ENCODE peak calls at places on chromosomes 11 and 22, in six cellular contexts. Q is sigmoid colon, R is HCT116, V is right lobe of liver, D is H1, S is prostate gland. Y is an unnamed sample. For H3K27me3, the result is how much of the 10 kb centered on the place peaks cover.

GRCh38 chr11:70928854-70929598 is 323.4 kb downstream of the SHANK2 start:
- DNase-seq in R (no peak), D (no peak), V (no peak), S (no peak), Q (no peak), Y (no peak)

GRCh38 chr22:40635008-40635939 is 1.2 kb downstream of the MRTFA start:
- DNase-seq in Q (peak), V (no peak), S (no peak), R (no peak), D (no peak), Y (no peak)

GRCh38 chr11:29486301-29486700 is 530.5 kb downstream of the KCNA4 start:
- DNase-seq in D (no peak), V (no peak), R (no peak), Q (no peak), S (no peak), Y (no peak)

GRCh38 chr22:22761963-22762772 is 117.8 kb downstream of the GGTLC2 start:
- DNase-seq in Q (no peak), D (peak), R (no peak), V (no peak), S (no peak), Y (no peak)

GRCh38 chr11:69817265-69818236 is 1.7 kb downstream of the FGF3 start:
- DNase-seq in V (peak), Q (no peak), R (no peak), S (no peak), D (peak), Y (no peak)

GRCh38 chr22:50169774-50170341 is 673 bp upstream of the PANX2 start:
- DNase-seq in R (no peak), S (no peak), Q (peak), D (no peak), V (peak), Y (peak)

GRCh38 chr11:115126515-115127208 is 377.6 kb downstream of the CADM1 start:
- DNase-seq in R (no peak), V (no peak), Q (no peak), D (no peak), S (no peak), Y (no peak)

GRCh38 chr11:74318241-74318932 is 6.9 kb upstream of the P4HA3 start:
- DNase-seq in Q (no peak), V (no peak), D (no peak), R (no peak), S (no peak), Y (no peak)

GRCh38 chr11:46743693-46744339 is 24.8 kb downstream of the F2 start:
- DNase-seq in V (no peak), R (no peak), Q (no peak), S (no peak), D (no peak), Y (no peak)

GRCh38 chr11:128904872-128905344 is 13.8 kb downstream of the KCNJ5 start:
- DNase-seq in R (no peak), Q (no peak), V (no peak), S (peak), D (peak), Y (peak)

GRCh38 chr11:19963697-19964340 is 196.5 kb downstream of the DBX1 start:
- DNase-seq in R (no peak), S (no peak), Q (no peak), V (no peak), D (no peak), Y (peak)

GRCh38 chr11:47264119-47264915 is 5.6 kb upstream of the MADD start:
- DNase-seq in Q (no peak), R (no peak), S (no peak), D (no peak), V (no peak), Y (no peak)

GRCh38 chr22:31947296-31947695 is 3.0 kb downstream of the YWHAH start:
- DNase-seq in D (no peak), R (no peak), V (no peak), S (no peak), Q (no peak), Y (no peak)

GRCh38 chr11:26319906-26320305 is 12.0 kb upstream of the ANO3 start:
- DNase-seq in D (no peak), V (no peak), Q (no peak), S (no peak), R (no peak), Y (no peak)

GRCh38 chr22:39237276-39238123 is 7.3 kb downstream of the PDGFB start:
- DNase-seq in Q (no peak), S (peak), D (no peak), V (no peak), R (no peak), Y (peak)

GRCh38 chr11:134158023-134158422 is 65.7 kb downstream of the NCAPD3 start:
- DNase-seq in D (no peak), R (no peak), S (no peak), Q (no peak), V (no peak), Y (no peak)

GRCh38 chr11:120336641-120337132 is 474 bp downstream of the ARHGEF12 start:
- DNase-seq in S (peak), Q (peak), V (no peak), R (no peak), D (peak), Y (peak)
- TF ChIP-seq POLR2A in S (no peak), Q (no peak), V (no peak), R (no peak), D (no peak), Y (no peak)

GRCh38 chr22:26234267-26234666 is 65.0 kb downstream of the SEZ6L start:
- DNase-seq in S (no peak), R (no peak), V (no peak), Q (no peak), D (no peak), Y (no peak)
- H3K27me3 ChIP-seq in S (under half), R (half or more), V (under half), Q (under half), D (under half), Y (under half)

GRCh38 chr11:119108857-119109221 is 1.7 kb downstream of the C2CD2L start:
- DNase-seq in Q (no peak), R (no peak), S (no peak), V (no peak), D (no peak), Y (no peak)

GRCh38 chr11:119106564-119107537 is at the start of gene C2CD2L:
- DNase-seq in R (peak), D (peak), S (peak), V (peak), Q (peak), Y (peak)

GRCh38 chr11:119107538-119108150 is 500 bp downstream of the C2CD2L start:
- DNase-seq in R (no peak), S (no peak), D (no peak), V (no peak), Q (no peak), Y (no peak)

GRCh38 chr11:119109843-119110242 is 2.7 kb downstream of the C2CD2L start:
- DNase-seq in R (no peak), V (no peak), S (no peak), Q (no peak), D (no peak), Y (no peak)

GRCh38 chr11:119108151-119108856 is 1.2 kb downstream of the C2CD2L start:
- DNase-seq in Q (no peak), V (no peak), R (no peak), S (peak), D (peak), Y (peak)
- TF ChIP-seq POLR2A in Q (no peak), V (no peak), R (no peak), S (no peak), D (no peak), Y (no peak)

DNA sequence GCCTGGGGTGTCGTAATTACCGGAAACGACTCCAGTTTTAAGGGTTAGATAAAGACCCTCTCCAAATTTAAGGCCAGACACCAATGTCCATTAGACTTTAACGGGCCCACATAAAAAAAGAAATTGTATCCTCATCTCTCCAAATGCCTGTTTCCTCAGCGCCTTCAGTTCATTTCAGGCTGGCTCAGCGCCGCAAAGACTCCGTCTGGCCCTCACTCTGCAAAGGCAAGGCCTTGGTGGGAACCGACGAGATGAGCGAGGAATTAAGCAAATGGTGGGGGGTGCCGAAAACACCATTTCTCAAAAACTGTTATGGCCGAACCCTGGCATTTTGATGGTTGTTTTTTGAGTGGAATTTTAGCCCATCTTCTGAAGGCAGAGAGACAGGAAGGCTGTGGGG is 15.7 kb downstream of the MN1 start:
- DNase-seq in Q (no peak), V (no peak), R (no peak), S (no peak), D (no peak), Y (no peak)
- H3K27me3 ChIP-seq in Q (under half), V (under half), R (under half), S (under half), D (under half), Y (under half)

DNA sequence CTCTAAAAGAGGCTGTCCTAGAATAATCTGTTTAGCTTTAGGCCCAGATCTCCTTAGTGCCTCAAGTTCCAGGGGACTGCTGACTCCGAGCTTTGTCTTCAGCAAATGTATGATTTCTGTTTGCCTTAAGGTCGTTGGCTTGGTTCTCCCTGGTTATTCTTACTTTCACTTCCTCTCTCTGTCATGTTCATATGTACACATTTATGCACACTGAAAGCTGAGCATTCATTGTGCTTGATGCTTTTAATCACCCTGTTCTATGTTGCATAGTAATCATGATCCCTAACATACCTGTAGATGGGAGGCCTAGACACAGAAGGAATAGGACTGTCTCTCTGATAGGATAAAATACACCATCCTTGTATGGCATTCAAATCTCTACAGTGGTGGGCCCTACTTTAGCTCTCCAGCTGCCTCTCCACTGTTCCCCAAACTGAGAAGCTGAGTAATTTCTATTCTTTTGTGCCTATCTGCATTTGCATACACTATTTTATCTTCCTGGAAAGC is 7.2 kb downstream of the PPFIBP2 start:
- DNase-seq in Q (no peak), S (no peak), V (no peak), R (no peak), D (no peak), Y (no peak)
- TF ChIP-seq POLR2A in Q (no peak), S (no peak), V (no peak), R (no peak), D (no peak), Y (no peak)

GRCh38 chr11:7251487-7251835 is 243 bp upstream of the SYT9 start:
- DNase-seq in S (peak), V (no peak), R (no peak), D (no peak), Q (no peak), Y (no peak)

GRCh38 chr11:7246179-7246578 is 5.5 kb upstream of the SYT9 start:
- DNase-seq in D (no peak), S (no peak), V (no peak), R (no peak), Q (no peak), Y (no peak)

GRCh38 chr11:7251836-7252682 is at the start of gene SYT9:
- DNase-seq in S (peak), Q (peak), R (no peak), V (peak), D (peak), Y (peak)

GRCh38 chr11:7252683-7253213 is 1.0 kb downstream of the SYT9 start:
- DNase-seq in S (no peak), Q (no peak), R (no peak), D (peak), V (peak), Y (peak)

GRCh38 chr11:7250166-7250565 is 1.5 kb upstream of the SYT9 start:
- DNase-seq in S (no peak), D (no peak), Q (no peak), V (no peak), R (no peak), Y (no peak)
- H3K27me3 ChIP-seq in S (under half), D (under half), Q (under half), V (under half), R (under half), Y (under half)

GRCh38 chr11:86261328-86261727 is 16.8 kb downstream of the EED start:
- DNase-seq in Q (no peak), R (no peak), D (no peak), S (no peak), V (no peak), Y (no peak)
- TF ChIP-seq POLR2A in Q (no peak), R (no peak), D (no peak), S (no peak), V (no peak), Y (no peak)

GRCh38 chr11:72856065-72856464 is 41.9 kb downstream of the ATG16L2 start:
- DNase-seq in R (no peak), V (no peak), D (no peak), Q (no peak), S (no peak), Y (no peak)
- H3K27me3 ChIP-seq in R (under half), V (under half), D (under half), Q (under half), S (under half), Y (under half)